ENCODE peak calls at places on chromosome 1, in ten cellular contexts. One of them, this sample, is unnamed.

GRCh38 chr1:108053291-108054023 is 88.5 kb upstream of the VAV3 start:
- DNase-seq in activated CD4-positive, alpha-beta T cell treated with anti-CD3 and anti-CD28 coated beads for 36 hours: no peak
- DNase-seq in fibroblast of pulmonary artery: peak
- DNase-seq in astrocyte of the spinal cord: peak
- DNase-seq in GM04504: no peak
- DNase-seq in left colon: no peak
- DNase-seq in left lung: no peak
- DNase-seq in ACHN: no peak
- DNase-seq in cardiac fibroblast: peak
- DNase-seq in hepatocyte: no peak
- DNase-seq in this sample: no peak

GRCh38 chr1:59455206-59455605 is 158.3 kb downstream of the FGGY start:
- DNase-seq in hepatocyte: no peak
- DNase-seq in activated CD4-positive, alpha-beta T cell treated with anti-CD3 and anti-CD28 coated beads for 36 hours: no peak
- DNase-seq in fibroblast of pulmonary artery: peak
- DNase-seq in left lung: no peak
- DNase-seq in cardiac fibroblast: peak
- DNase-seq in left colon: no peak
- DNase-seq in ACHN: peak
- DNase-seq in astrocyte of the spinal cord: peak
- DNase-seq in GM04504: no peak
- DNase-seq in this sample: peak

GRCh38 chr1:232933026-232933425 is 17.4 kb upstream of the NTPCR start:
- DNase-seq in ACHN: no peak
- DNase-seq in left lung: no peak
- DNase-seq in astrocyte of the spinal cord: no peak
- DNase-seq in GM04504: no peak
- DNase-seq in cardiac fibroblast: no peak
- DNase-seq in hepatocyte: no peak
- DNase-seq in fibroblast of pulmonary artery: no peak
- DNase-seq in left colon: no peak
- DNase-seq in activated CD4-positive, alpha-beta T cell treated with anti-CD3 and anti-CD28 coated beads for 36 hours: no peak
- DNase-seq in this sample: no peak

GRCh38 chr1:52193985-52194384 is 52.1 kb downstream of the ZFYVE9 start:
- DNase-seq in hepatocyte: no peak
- DNase-seq in GM04504: no peak
- DNase-seq in activated CD4-positive, alpha-beta T cell treated with anti-CD3 and anti-CD28 coated beads for 36 hours: no peak
- DNase-seq in left lung: no peak
- DNase-seq in fibroblast of pulmonary artery: no peak
- DNase-seq in astrocyte of the spinal cord: no peak
- DNase-seq in ACHN: no peak
- DNase-seq in left colon: no peak
- DNase-seq in cardiac fibroblast: no peak
- DNase-seq in this sample: no peak

GRCh38 chr1:28249013-28249870 is 10.1 kb upstream of the SESN2 start:
- DNase-seq in activated CD4-positive, alpha-beta T cell treated with anti-CD3 and anti-CD28 coated beads for 36 hours: peak
- DNase-seq in cardiac fibroblast: peak
- DNase-seq in fibroblast of pulmonary artery: peak
- DNase-seq in hepatocyte: peak
- DNase-seq in left colon: no peak
- DNase-seq in astrocyte of the spinal cord: peak
- DNase-seq in GM04504: no peak
- DNase-seq in ACHN: peak
- DNase-seq in left lung: peak
- DNase-seq in this sample: peak

GRCh38 chr1:110064576-110065337 is 5.7 kb downstream of the ALX3 start:
- DNase-seq in left lung: no peak
- DNase-seq in ACHN: no peak
- DNase-seq in activated CD4-positive, alpha-beta T cell treated with anti-CD3 and anti-CD28 coated beads for 36 hours: no peak
- DNase-seq in cardiac fibroblast: no peak
- DNase-seq in GM04504: no peak
- DNase-seq in fibroblast of pulmonary artery: no peak
- DNase-seq in left colon: no peak
- DNase-seq in astrocyte of the spinal cord: no peak
- DNase-seq in hepatocyte: no peak
- DNase-seq in this sample: no peak

GRCh38 chr1:36087233-36088123 is 1.2 kb upstream of the ADPRS start:
- DNase-seq in cardiac fibroblast: no peak
- DNase-seq in astrocyte of the spinal cord: no peak
- DNase-seq in ACHN: no peak
- DNase-seq in activated CD4-positive, alpha-beta T cell treated with anti-CD3 and anti-CD28 coated beads for 36 hours: no peak
- DNase-seq in hepatocyte: no peak
- DNase-seq in GM04504: no peak
- DNase-seq in left colon: no peak
- DNase-seq in left lung: no peak
- DNase-seq in fibroblast of pulmonary artery: no peak
- DNase-seq in this sample: no peak

GRCh38 chr1:218666263-218666662 is 321.1 kb downstream of the TGFB2 start:
- DNase-seq in hepatocyte: no peak
- DNase-seq in fibroblast of pulmonary artery: no peak
- DNase-seq in astrocyte of the spinal cord: peak
- DNase-seq in cardiac fibroblast: no peak
- DNase-seq in ACHN: no peak
- DNase-seq in activated CD4-positive, alpha-beta T cell treated with anti-CD3 and anti-CD28 coated beads for 36 hours: no peak
- DNase-seq in left colon: no peak
- DNase-seq in left lung: no peak
- DNase-seq in GM04504: no peak
- DNase-seq in this sample: no peak

GRCh38 chr1:115251340-115251748 is 86.7 kb downstream of the NGF start:
- DNase-seq in astrocyte of the spinal cord: peak
- DNase-seq in hepatocyte: no peak
- DNase-seq in cardiac fibroblast: peak
- DNase-seq in left colon: no peak
- DNase-seq in left lung: no peak
- DNase-seq in GM04504: no peak
- DNase-seq in ACHN: no peak
- DNase-seq in activated CD4-positive, alpha-beta T cell treated with anti-CD3 and anti-CD28 coated beads for 36 hours: no peak
- DNase-seq in fibroblast of pulmonary artery: peak
- DNase-seq in this sample: no peak

GRCh38 chr1:241627453-241628329 is 12.5 kb downstream of the CHML start:
- DNase-seq in astrocyte of the spinal cord: peak
- DNase-seq in left lung: no peak
- DNase-seq in cardiac fibroblast: peak
- DNase-seq in hepatocyte: peak
- DNase-seq in GM04504: peak
- DNase-seq in activated CD4-positive, alpha-beta T cell treated with anti-CD3 and anti-CD28 coated beads for 36 hours: peak
- DNase-seq in fibroblast of pulmonary artery: peak
- DNase-seq in ACHN: peak
- DNase-seq in left colon: peak
- DNase-seq in this sample: peak

GRCh38 chr1:228515200-228515834 is 28.1 kb downstream of the RNF187 start:
- DNase-seq in hepatocyte: peak
- DNase-seq in activated CD4-positive, alpha-beta T cell treated with anti-CD3 and anti-CD28 coated beads for 36 hours: peak
- DNase-seq in fibroblast of pulmonary artery: peak
- DNase-seq in ACHN: peak
- DNase-seq in cardiac fibroblast: peak
- DNase-seq in left colon: no peak
- DNase-seq in left lung: no peak
- DNase-seq in GM04504: no peak
- DNase-seq in astrocyte of the spinal cord: peak
- DNase-seq in this sample: peak

GRCh38 chr1:94418664-94419655 is 771 bp downstream of the ABCD3 start:
- DNase-seq in astrocyte of the spinal cord: peak
- DNase-seq in left lung: no peak
- DNase-seq in GM04504: peak
- DNase-seq in left colon: peak
- DNase-seq in activated CD4-positive, alpha-beta T cell treated with anti-CD3 and anti-CD28 coated beads for 36 hours: no peak
- DNase-seq in hepatocyte: peak
- DNase-seq in fibroblast of pulmonary artery: peak
- DNase-seq in cardiac fibroblast: peak
- DNase-seq in ACHN: peak
- DNase-seq in this sample: no peak

GRCh38 chr1:53919675-53920066 is 25.7 kb downstream of the DIO1 start:
- DNase-seq in astrocyte of the spinal cord: no peak
- DNase-seq in left colon: no peak
- DNase-seq in hepatocyte: no peak
- DNase-seq in GM04504: no peak
- DNase-seq in activated CD4-positive, alpha-beta T cell treated with anti-CD3 and anti-CD28 coated beads for 36 hours: peak
- DNase-seq in fibroblast of pulmonary artery: no peak
- DNase-seq in left lung: no peak
- DNase-seq in ACHN: no peak
- DNase-seq in cardiac fibroblast: no peak
- DNase-seq in this sample: no peak

GRCh38 chr1:93349231-93350135 is 3.8 kb downstream of the DR1 start:
- DNase-seq in cardiac fibroblast: peak
- DNase-seq in ACHN: peak
- DNase-seq in GM04504: no peak
- DNase-seq in astrocyte of the spinal cord: peak
- DNase-seq in fibroblast of pulmonary artery: no peak
- DNase-seq in left lung: no peak
- DNase-seq in hepatocyte: no peak
- DNase-seq in left colon: no peak
- DNase-seq in activated CD4-positive, alpha-beta T cell treated with anti-CD3 and anti-CD28 coated beads for 36 hours: no peak
- DNase-seq in this sample: no peak

GRCh38 chr1:155267373-155267772 is 5.2 kb upstream of the SCAMP3 start:
- DNase-seq in cardiac fibroblast: no peak
- DNase-seq in activated CD4-positive, alpha-beta T cell treated with anti-CD3 and anti-CD28 coated beads for 36 hours: no peak
- DNase-seq in fibroblast of pulmonary artery: no peak
- DNase-seq in left colon: no peak
- DNase-seq in ACHN: no peak
- DNase-seq in hepatocyte: no peak
- DNase-seq in GM04504: no peak
- DNase-seq in left lung: no peak
- DNase-seq in astrocyte of the spinal cord: no peak
- DNase-seq in this sample: no peak

GRCh38 chr1:184818646-184819045 is 64.0 kb upstream of the EDEM3 start:
- DNase-seq in left colon: no peak
- DNase-seq in ACHN: no peak
- DNase-seq in cardiac fibroblast: no peak
- DNase-seq in astrocyte of the spinal cord: no peak
- DNase-seq in hepatocyte: no peak
- DNase-seq in GM04504: no peak
- DNase-seq in fibroblast of pulmonary artery: no peak
- DNase-seq in left lung: no peak
- DNase-seq in activated CD4-positive, alpha-beta T cell treated with anti-CD3 and anti-CD28 coated beads for 36 hours: no peak
- DNase-seq in this sample: no peak

GRCh38 chr1:236568285-236568894 is 35.9 kb downstream of the HEATR1 start:
- DNase-seq in GM04504: no peak
- DNase-seq in fibroblast of pulmonary artery: peak
- DNase-seq in left colon: no peak
- DNase-seq in astrocyte of the spinal cord: peak
- DNase-seq in left lung: no peak
- DNase-seq in activated CD4-positive, alpha-beta T cell treated with anti-CD3 and anti-CD28 coated beads for 36 hours: no peak
- DNase-seq in ACHN: no peak
- DNase-seq in hepatocyte: no peak
- DNase-seq in cardiac fibroblast: no peak
- DNase-seq in this sample: peak

GRCh38 chr1:112637257-112638108 is 17.9 kb downstream of the CAPZA1 start:
- DNase-seq in astrocyte of the spinal cord: no peak
- DNase-seq in cardiac fibroblast: peak
- DNase-seq in GM04504: peak
- DNase-seq in fibroblast of pulmonary artery: peak
- DNase-seq in ACHN: no peak
- DNase-seq in left lung: no peak
- DNase-seq in left colon: no peak
- DNase-seq in hepatocyte: no peak
- DNase-seq in activated CD4-positive, alpha-beta T cell treated with anti-CD3 and anti-CD28 coated beads for 36 hours: no peak
- DNase-seq in this sample: peak